ENCODE peak calls at places on chromosomes 12 and 14, in seven cellular contexts. W is thyroid gland; X is K562; E is CD4-positive, alpha-beta memory T cell; Z is pancreas; H is transverse colon; B is CD8-positive, alpha-beta memory T cell. L is an unnamed sample.

GRCh38 chr14:68349900-68350323 is 443.0 kb downstream of the ZFP36L1 start:
- DNase-seq in W (no peak), X (no peak), E (no peak), Z (no peak), H (no peak), B (no peak), L (no peak)

GRCh38 chr14:91377700-91378652 is 39.6 kb downstream of the CCDC88C start:
- DNase-seq in W (no peak), X (no peak), E (no peak), Z (no peak), H (peak), B (no peak), L (no peak)

GRCh38 chr12:88594780-88595179 is 14.5 kb upstream of the KITLG start:
- DNase-seq in W (no peak), X (no peak), E (no peak), Z (no peak), H (no peak), B (no peak), L (no peak)

GRCh38 chr14:69079747-69080146 is 73.2 kb downstream of the DCAF5 start:
- DNase-seq in W (no peak), X (no peak), E (no peak), Z (no peak), H (no peak), B (no peak), L (no peak)

GRCh38 chr12:130936566-130936965 is 17.1 kb upstream of the ADGRD1 start:
- DNase-seq in W (no peak), X (no peak), E (no peak), Z (no peak), H (no peak), B (no peak), L (no peak)

GRCh38 chr12:13022737-13023370 is 21.3 kb upstream of the FAM234B start:
- DNase-seq in W (no peak), X (no peak), E (no peak), Z (no peak), H (no peak), B (no peak), L (no peak)

GRCh38 chr14:78674820-78675219 is 504.6 kb downstream of the NRXN3 start:
- DNase-seq in W (no peak), X (no peak), E (no peak), Z (no peak), H (no peak), B (no peak), L (no peak)

GRCh38 chr14:90551070-90551704 is 154.4 kb downstream of the CALM1 start:
- DNase-seq in W (no peak), X (no peak), E (no peak), Z (no peak), H (no peak), B (no peak), L (no peak)

GRCh38 chr14:92726135-92726932 is 22.1 kb downstream of the LGMN start:
- DNase-seq in W (peak), X (peak), E (no peak), Z (peak), H (peak), B (no peak), L (peak)

GRCh38 chr12:54369597-54370217 is 5.4 kb upstream of the GPR84 start:
- DNase-seq in W (no peak), X (peak), E (no peak), Z (no peak), H (no peak), B (no peak), L (no peak)

GRCh38 chr12:50110127-50110761 is 1.8 kb upstream of the COX14 start:
- DNase-seq in W (peak), X (peak), E (no peak), Z (peak), H (peak), B (no peak), L (peak)

GRCh38 chr14:61570961-61571299 is 124.4 kb upstream of the HIF1A start:
- DNase-seq in W (no peak), X (no peak), E (no peak), Z (no peak), H (no peak), B (no peak), L (no peak)

GRCh38 chr12:49231881-49232650 is 32.8 kb upstream of the TUBA1C start:
- DNase-seq in W (no peak), X (no peak), E (no peak), Z (no peak), H (no peak), B (no peak), L (no peak)

GRCh38 chr12:109016016-109016415 is 4.9 kb downstream of the SVOP start:
- DNase-seq in W (no peak), X (no peak), E (no peak), Z (no peak), H (no peak), B (no peak), L (no peak)

GRCh38 chr12:129830796-129831195 is 73.0 kb downstream of the TMEM132D start:
- DNase-seq in W (no peak), X (no peak), E (no peak), Z (no peak), H (no peak), B (no peak), L (no peak)

GRCh38 chr14:93132472-93133065 is 16.8 kb upstream of the ITPK1 start:
- DNase-seq in W (peak), X (peak), E (peak), Z (no peak), H (no peak), B (peak), L (peak)

GRCh38 chr14:57834961-57835360 is 30.9 kb downstream of the SLC35F4 start:
- DNase-seq in W (peak), X (no peak), E (no peak), Z (no peak), H (no peak), B (no peak), L (no peak)

GRCh38 chr12:26566670-26567069 is 266.3 kb downstream of the ITPR2 start:
- DNase-seq in W (no peak), X (no peak), E (no peak), Z (no peak), H (no peak), B (no peak), L (no peak)

GRCh38 chr14:68841030-68841809 is 48.4 kb upstream of the ZFP36L1 start:
- DNase-seq in W (no peak), X (no peak), E (no peak), Z (no peak), H (no peak), B (no peak), L (no peak)

GRCh38 chr12:115375188-115375991 is 691.4 kb upstream of the TBX3 start:
- DNase-seq in W (no peak), X (no peak), E (no peak), Z (no peak), H (no peak), B (no peak), L (no peak)

GRCh38 chr12:3933074-3933818 is 60.0 kb upstream of the PARP11 start:
- DNase-seq in W (no peak), X (no peak), E (peak), Z (no peak), H (no peak), B (no peak), L (no peak)

DNA sequence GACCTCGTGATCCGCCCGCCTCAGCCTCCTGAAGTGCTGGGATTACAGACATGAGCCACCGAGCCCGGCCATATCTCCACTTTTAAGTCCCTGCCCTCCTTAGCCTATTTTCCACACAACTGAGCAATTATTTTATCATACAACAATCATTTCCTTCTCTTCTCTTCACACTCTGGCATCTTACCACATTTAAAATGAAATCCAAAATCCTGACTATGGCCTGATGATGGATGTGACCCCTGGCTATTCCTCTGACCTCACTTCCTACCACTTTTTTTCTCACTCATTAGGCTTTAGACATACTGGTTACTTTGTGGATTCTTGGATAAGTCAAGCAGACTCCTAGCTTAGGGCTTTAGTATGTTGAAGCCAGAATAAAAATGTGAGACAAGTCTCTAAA is 21.9 kb upstream of the EID3 start:
- DNase-seq in W (no peak), X (no peak), E (no peak), Z (no peak), H (no peak), B (no peak), L (no peak)
- H3K27ac ChIP-seq in W (no peak), X (no peak), E (no peak), Z (no peak), H (no peak), B (no peak), L (no peak)

DNA sequence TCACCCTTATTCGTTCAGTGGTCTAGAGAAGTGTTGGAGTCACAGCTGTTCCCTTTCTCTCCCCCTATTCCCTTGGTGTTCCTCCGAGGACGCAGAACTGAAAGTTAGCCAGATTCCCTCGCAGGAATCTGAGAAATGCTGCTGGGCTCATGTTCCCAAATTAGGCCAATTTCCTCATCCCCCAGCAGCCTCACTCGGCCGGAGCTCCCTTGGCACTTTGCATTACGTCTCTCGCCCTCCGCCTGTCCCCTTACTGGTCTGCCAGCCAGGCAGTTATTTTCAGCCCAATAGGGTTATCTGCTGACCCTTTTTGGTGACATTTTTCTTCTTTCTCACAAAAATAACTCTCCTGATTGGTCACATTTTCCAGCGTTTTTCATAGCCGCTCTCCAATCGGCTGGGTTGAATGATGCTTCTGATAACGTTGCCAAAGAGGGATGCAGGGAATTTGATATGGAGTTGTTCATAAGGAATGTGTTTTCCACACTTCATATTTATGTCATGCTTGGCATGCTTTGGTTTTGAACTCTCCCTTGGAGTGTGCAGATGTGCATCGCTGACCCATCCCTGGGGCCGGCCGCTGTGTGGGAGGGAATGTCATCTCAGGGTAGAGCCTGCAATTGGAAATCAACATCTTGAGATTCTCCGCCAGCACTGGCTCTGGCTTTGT is 9.9 kb downstream of the IFT43 start:
- DNase-seq in W (no peak), X (no peak), E (no peak), Z (no peak), H (peak), B (no peak), L (no peak)
- H3K4me3 ChIP-seq in W (no peak), X (no peak), E (no peak), Z (no peak), H (no peak), B (no peak), L (no peak)

GRCh38 chr12:116535241-116535640 is 23.9 kb upstream of the MAP1LC3B2 start:
- DNase-seq in W (no peak), X (no peak), E (no peak), Z (no peak), H (no peak), B (no peak), L (no peak)

GRCh38 chr12:116532986-116533342 is 26.2 kb upstream of the MAP1LC3B2 start:
- DNase-seq in W (no peak), X (no peak), E (peak), Z (no peak), H (no peak), B (no peak), L (peak)

GRCh38 chr12:116532428-116532827 is 26.8 kb upstream of the MAP1LC3B2 start:
- DNase-seq in W (no peak), X (peak), E (no peak), Z (no peak), H (no peak), B (no peak), L (no peak)

GRCh38 chr12:116533343-116534248 is 25.6 kb upstream of the MAP1LC3B2 start:
- DNase-seq in W (peak), X (peak), E (peak), Z (peak), H (peak), B (peak), L (peak)

GRCh38 chr12:116534341-116535121 is 24.6 kb upstream of the MAP1LC3B2 start:
- DNase-seq in W (peak), X (peak), E (no peak), Z (no peak), H (no peak), B (no peak), L (no peak)
- H3K27ac ChIP-seq in W (peak), X (peak), E (no peak), Z (no peak), H (peak), B (no peak), L (no peak)

DNA sequence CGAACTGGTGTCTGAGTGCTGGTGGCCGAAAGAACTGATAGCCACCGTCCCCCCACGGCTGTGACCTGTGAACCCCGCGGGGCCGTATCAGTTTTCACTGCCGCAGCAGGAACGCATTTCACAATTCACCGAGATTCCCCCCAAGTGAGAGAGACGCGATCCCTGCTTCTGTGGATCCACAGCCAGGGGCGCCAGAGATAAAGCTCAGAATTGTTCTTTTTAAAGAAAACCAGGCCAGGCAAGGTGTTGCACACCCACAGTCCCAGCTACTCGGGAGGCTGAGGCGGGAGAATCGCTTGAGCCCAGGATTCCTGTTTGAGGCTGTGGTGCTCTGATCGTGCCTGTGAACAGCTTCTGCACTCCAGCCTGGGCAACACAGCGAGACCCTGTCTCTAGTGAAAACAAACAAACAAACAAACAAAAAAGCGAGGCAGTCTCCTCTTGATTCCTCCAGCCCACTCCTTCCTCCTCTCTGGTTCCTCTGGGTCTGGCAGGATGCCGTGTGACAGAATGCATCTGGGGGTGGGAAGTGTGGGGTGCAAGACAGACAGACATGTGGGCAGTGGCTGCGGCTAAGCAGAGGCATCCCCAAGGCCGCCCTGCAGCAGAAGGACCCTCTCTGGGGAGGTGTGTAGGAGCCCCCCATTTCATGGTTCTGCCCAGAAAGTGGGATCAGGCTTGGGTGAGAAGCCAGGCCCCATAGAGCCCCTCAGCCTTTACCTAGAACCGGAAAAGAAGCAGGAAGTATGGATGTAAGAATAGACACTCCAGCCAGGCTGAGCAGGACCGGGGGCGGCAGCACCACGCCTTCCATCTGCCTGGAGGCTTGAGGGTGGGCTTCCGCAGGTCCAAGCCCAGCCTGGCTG is 39.2 kb upstream of the PPP1R13B start:
- DNase-seq in W (no peak), X (peak), E (no peak), Z (no peak), H (no peak), B (no peak), L (no peak)
- H3K4me3 ChIP-seq in W (no peak), X (no peak), E (no peak), Z (no peak), H (no peak), B (no peak), L (no peak)

L was measured in CD4-positive, CD25-positive, alpha-beta regulatory T cell.